ENCODE peak calls at places on chromosomes 7 and 10, in six cellular contexts. One of them, this sample, is unnamed. For H3K4me1, the result is how much of the 10 kb centered on the place peaks cover.

GRCh38 chr10:32054087-32054486 is 2.1 kb downstream of the KIF5B start:
- DNase-seq in CD4-positive, CD25-positive, alpha-beta regulatory T cell: no peak
- DNase-seq in CD8-positive, alpha-beta memory T cell: no peak
- DNase-seq in tibial artery: no peak
- DNase-seq in small intestine: peak
- DNase-seq in fibroblast of lung: peak
- DNase-seq in this sample: no peak

GRCh38 chr10:22605168-22605567 is 109.2 kb downstream of the PIP4K2A start:
- DNase-seq in small intestine: no peak
- DNase-seq in CD8-positive, alpha-beta memory T cell: no peak
- DNase-seq in fibroblast of lung: peak
- DNase-seq in tibial artery: no peak
- DNase-seq in CD4-positive, CD25-positive, alpha-beta regulatory T cell: no peak
- DNase-seq in this sample: no peak

GRCh38 chr10:1939016-1939415 is 201.7 kb upstream of the ADARB2 start:
- DNase-seq in CD8-positive, alpha-beta memory T cell: no peak
- DNase-seq in small intestine: no peak
- DNase-seq in CD4-positive, CD25-positive, alpha-beta regulatory T cell: peak
- DNase-seq in fibroblast of lung: no peak
- DNase-seq in tibial artery: no peak
- DNase-seq in this sample: no peak

GRCh38 chr10:84076047-84076388 is 63.3 kb upstream of the GHITM start:
- DNase-seq in CD8-positive, alpha-beta memory T cell: no peak
- DNase-seq in small intestine: no peak
- DNase-seq in CD4-positive, CD25-positive, alpha-beta regulatory T cell: no peak
- DNase-seq in tibial artery: no peak
- DNase-seq in fibroblast of lung: peak
- DNase-seq in this sample: peak

GRCh38 chr10:125375210-125375609 is 214.8 kb upstream of the CTBP2 start:
- DNase-seq in fibroblast of lung: peak
- DNase-seq in CD4-positive, CD25-positive, alpha-beta regulatory T cell: no peak
- DNase-seq in CD8-positive, alpha-beta memory T cell: no peak
- DNase-seq in small intestine: peak
- DNase-seq in tibial artery: no peak
- DNase-seq in this sample: no peak

GRCh38 chr7:2003931-2004812 is 228.6 kb downstream of the MAD1L1 start:
- DNase-seq in tibial artery: peak
- DNase-seq in small intestine: no peak
- DNase-seq in CD8-positive, alpha-beta memory T cell: no peak
- DNase-seq in fibroblast of lung: no peak
- DNase-seq in CD4-positive, CD25-positive, alpha-beta regulatory T cell: no peak
- DNase-seq in this sample: no peak

GRCh38 chr10:73814896-73815718 is 3.7 kb upstream of the NDST2 start:
- DNase-seq in CD4-positive, CD25-positive, alpha-beta regulatory T cell: no peak
- DNase-seq in CD8-positive, alpha-beta memory T cell: no peak
- DNase-seq in small intestine: peak
- DNase-seq in tibial artery: no peak
- DNase-seq in fibroblast of lung: no peak
- DNase-seq in this sample: no peak

GRCh38 chr7:149050941-149051340 is 22.6 kb upstream of the PDIA4 start:
- DNase-seq in fibroblast of lung: peak
- DNase-seq in CD4-positive, CD25-positive, alpha-beta regulatory T cell: no peak
- DNase-seq in tibial artery: no peak
- DNase-seq in CD8-positive, alpha-beta memory T cell: no peak
- DNase-seq in small intestine: no peak
- DNase-seq in this sample: no peak

GRCh38 chr7:867001-867405 is 9.4 kb upstream of the GET4 start:
- DNase-seq in fibroblast of lung: peak
- DNase-seq in CD8-positive, alpha-beta memory T cell: no peak
- DNase-seq in tibial artery: peak
- DNase-seq in small intestine: no peak
- DNase-seq in CD4-positive, CD25-positive, alpha-beta regulatory T cell: no peak
- DNase-seq in this sample: no peak

GRCh38 chr10:65501259-65501658 is 1424.6 kb upstream of the LRRTM3 start:
- DNase-seq in CD4-positive, CD25-positive, alpha-beta regulatory T cell: peak
- DNase-seq in small intestine: no peak
- DNase-seq in CD8-positive, alpha-beta memory T cell: no peak
- DNase-seq in fibroblast of lung: no peak
- DNase-seq in tibial artery: no peak
- DNase-seq in this sample: no peak

GRCh38 chr10:17785276-17785935 is 23.7 kb upstream of the MRC1 start:
- DNase-seq in tibial artery: peak
- DNase-seq in fibroblast of lung: no peak
- DNase-seq in CD8-positive, alpha-beta memory T cell: no peak
- DNase-seq in CD4-positive, CD25-positive, alpha-beta regulatory T cell: no peak
- DNase-seq in small intestine: no peak
- DNase-seq in this sample: no peak

GRCh38 chr10:31291123-31291522 is 27.9 kb upstream of the ZEB1 start:
- DNase-seq in CD8-positive, alpha-beta memory T cell: no peak
- DNase-seq in fibroblast of lung: no peak
- DNase-seq in small intestine: no peak
- DNase-seq in CD4-positive, CD25-positive, alpha-beta regulatory T cell: no peak
- DNase-seq in tibial artery: no peak
- DNase-seq in this sample: no peak

GRCh38 chr7:141193066-141193465 is 119.2 kb downstream of the TMEM178B start:
- DNase-seq in fibroblast of lung: no peak
- DNase-seq in small intestine: no peak
- DNase-seq in CD8-positive, alpha-beta memory T cell: no peak
- DNase-seq in tibial artery: no peak
- DNase-seq in CD4-positive, CD25-positive, alpha-beta regulatory T cell: no peak
- DNase-seq in this sample: no peak

GRCh38 chr10:71613303-71613777 is 106.2 kb downstream of the C10orf105 start:
- DNase-seq in fibroblast of lung: no peak
- DNase-seq in tibial artery: no peak
- DNase-seq in CD8-positive, alpha-beta memory T cell: no peak
- DNase-seq in CD4-positive, CD25-positive, alpha-beta regulatory T cell: no peak
- DNase-seq in small intestine: peak
- DNase-seq in this sample: peak

GRCh38 chr7:149669121-149669818 is 104.1 kb downstream of the ZNF467 start:
- DNase-seq in small intestine: no peak
- DNase-seq in CD4-positive, CD25-positive, alpha-beta regulatory T cell: no peak
- DNase-seq in CD8-positive, alpha-beta memory T cell: no peak
- DNase-seq in fibroblast of lung: no peak
- DNase-seq in tibial artery: no peak
- DNase-seq in this sample: no peak

GRCh38 chr7:636396-636795 is 90.1 kb upstream of the DNAAF5 start:
- DNase-seq in CD4-positive, CD25-positive, alpha-beta regulatory T cell: peak
- DNase-seq in fibroblast of lung: peak
- DNase-seq in tibial artery: no peak
- DNase-seq in CD8-positive, alpha-beta memory T cell: peak
- DNase-seq in small intestine: no peak
- DNase-seq in this sample: peak

GRCh38 chr10:33042565-33042964 is 84.5 kb upstream of the ITGB1 start:
- DNase-seq in fibroblast of lung: no peak
- DNase-seq in small intestine: no peak
- DNase-seq in tibial artery: no peak
- DNase-seq in CD4-positive, CD25-positive, alpha-beta regulatory T cell: no peak
- DNase-seq in CD8-positive, alpha-beta memory T cell: no peak
- DNase-seq in this sample: no peak

GRCh38 chr7:121872831-121873764 is at the start of gene PTPRZ1:
- DNase-seq in small intestine: peak
- DNase-seq in CD8-positive, alpha-beta memory T cell: no peak
- DNase-seq in CD4-positive, CD25-positive, alpha-beta regulatory T cell: no peak
- DNase-seq in fibroblast of lung: peak
- DNase-seq in tibial artery: no peak
- DNase-seq in this sample: no peak

GRCh38 chr10:85193796-85194195 is 865.4 kb downstream of the CCSER2 start:
- DNase-seq in tibial artery: no peak
- DNase-seq in CD4-positive, CD25-positive, alpha-beta regulatory T cell: no peak
- DNase-seq in small intestine: no peak
- DNase-seq in CD8-positive, alpha-beta memory T cell: no peak
- DNase-seq in fibroblast of lung: no peak
- DNase-seq in this sample: no peak

GRCh38 chr10:101559596-101560292 is 28.3 kb downstream of the POLL start:
- DNase-seq in CD8-positive, alpha-beta memory T cell: no peak
- DNase-seq in small intestine: no peak
- DNase-seq in tibial artery: peak
- DNase-seq in fibroblast of lung: no peak
- DNase-seq in CD4-positive, CD25-positive, alpha-beta regulatory T cell: no peak
- DNase-seq in this sample: no peak

GRCh38 chr7:137298464-137298794 is 45.1 kb downstream of the PTN start:
- DNase-seq in fibroblast of lung: no peak
- DNase-seq in small intestine: no peak
- DNase-seq in CD4-positive, CD25-positive, alpha-beta regulatory T cell: no peak
- DNase-seq in CD8-positive, alpha-beta memory T cell: no peak
- DNase-seq in tibial artery: no peak
- DNase-seq in this sample: no peak

GRCh38 chr10:5565671-5566581 is 41.2 kb downstream of the CALML3 start:
- DNase-seq in fibroblast of lung: peak
- DNase-seq in small intestine: no peak
- DNase-seq in CD8-positive, alpha-beta memory T cell: no peak
- DNase-seq in tibial artery: no peak
- DNase-seq in CD4-positive, CD25-positive, alpha-beta regulatory T cell: no peak
- DNase-seq in this sample: peak

GRCh38 chr7:141012696-141013344 is 1.9 kb downstream of the MRPS33 start:
- DNase-seq in fibroblast of lung: peak
- DNase-seq in CD8-positive, alpha-beta memory T cell: no peak
- DNase-seq in CD4-positive, CD25-positive, alpha-beta regulatory T cell: no peak
- DNase-seq in small intestine: no peak
- DNase-seq in tibial artery: no peak
- DNase-seq in this sample: no peak

GRCh38 chr10:79022565-79023488 is 45.9 kb upstream of the ZMIZ1 start:
- DNase-seq in CD8-positive, alpha-beta memory T cell: no peak
- DNase-seq in tibial artery: no peak
- DNase-seq in small intestine: peak
- DNase-seq in CD4-positive, CD25-positive, alpha-beta regulatory T cell: peak
- DNase-seq in fibroblast of lung: peak
- DNase-seq in this sample: peak

GRCh38 chr10:95289003-95289920 is 1.5 kb downstream of the PDLIM1 start:
- DNase-seq in tibial artery: no peak
- DNase-seq in CD8-positive, alpha-beta memory T cell: no peak
- DNase-seq in CD4-positive, CD25-positive, alpha-beta regulatory T cell: no peak
- DNase-seq in small intestine: peak
- DNase-seq in fibroblast of lung: no peak
- DNase-seq in this sample: no peak
- H3K4me1 ChIP-seq in tibial artery: under half
- H3K4me1 ChIP-seq in CD8-positive, alpha-beta memory T cell: under half
- H3K4me1 ChIP-seq in CD4-positive, CD25-positive, alpha-beta regulatory T cell: under half
- H3K4me1 ChIP-seq in small intestine: under half
- H3K4me1 ChIP-seq in fibroblast of lung: under half
- H3K4me1 ChIP-seq in this sample: under half

DNA sequence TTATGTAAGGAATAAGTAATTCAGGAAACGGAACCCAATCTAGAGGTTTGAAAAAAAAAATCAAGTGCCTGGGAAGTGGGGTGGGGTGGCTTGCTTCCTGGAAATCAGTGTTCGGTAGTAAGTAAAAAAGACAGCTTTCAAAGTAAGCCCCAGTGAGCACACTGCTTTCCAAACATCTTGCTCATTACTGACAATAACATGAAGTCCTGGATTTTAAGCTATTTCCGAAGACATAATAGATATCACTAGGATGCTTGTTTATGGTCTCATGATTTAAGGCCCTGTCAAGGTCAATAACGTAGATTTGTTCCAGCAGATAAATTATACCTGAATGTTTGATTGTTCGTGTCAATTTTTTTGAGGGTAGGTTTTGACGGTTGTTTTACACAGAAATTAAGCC is 1.3 kb downstream of the STAMBPL1 start:
- DNase-seq in fibroblast of lung: no peak
- DNase-seq in CD4-positive, CD25-positive, alpha-beta regulatory T cell: no peak
- DNase-seq in tibial artery: no peak
- DNase-seq in small intestine: no peak
- DNase-seq in CD8-positive, alpha-beta memory T cell: no peak
- DNase-seq in this sample: no peak
- H3K4me1 ChIP-seq in fibroblast of lung: under half
- H3K4me1 ChIP-seq in CD4-positive, CD25-positive, alpha-beta regulatory T cell: half or more
- H3K4me1 ChIP-seq in tibial artery: under half
- H3K4me1 ChIP-seq in small intestine: under half
- H3K4me1 ChIP-seq in CD8-positive, alpha-beta memory T cell: half or more
- H3K4me1 ChIP-seq in this sample: under half

GRCh38 chr10:20492447-20492846 is 404.7 kb downstream of the NEBL start:
- DNase-seq in CD4-positive, CD25-positive, alpha-beta regulatory T cell: no peak
- DNase-seq in tibial artery: no peak
- DNase-seq in small intestine: no peak
- DNase-seq in fibroblast of lung: no peak
- DNase-seq in CD8-positive, alpha-beta memory T cell: no peak
- DNase-seq in this sample: no peak
- H3K4me1 ChIP-seq in CD4-positive, CD25-positive, alpha-beta regulatory T cell: under half
- H3K4me1 ChIP-seq in tibial artery: under half
- H3K4me1 ChIP-seq in small intestine: under half
- H3K4me1 ChIP-seq in fibroblast of lung: under half
- H3K4me1 ChIP-seq in CD8-positive, alpha-beta memory T cell: under half
- H3K4me1 ChIP-seq in this sample: under half

DNA sequence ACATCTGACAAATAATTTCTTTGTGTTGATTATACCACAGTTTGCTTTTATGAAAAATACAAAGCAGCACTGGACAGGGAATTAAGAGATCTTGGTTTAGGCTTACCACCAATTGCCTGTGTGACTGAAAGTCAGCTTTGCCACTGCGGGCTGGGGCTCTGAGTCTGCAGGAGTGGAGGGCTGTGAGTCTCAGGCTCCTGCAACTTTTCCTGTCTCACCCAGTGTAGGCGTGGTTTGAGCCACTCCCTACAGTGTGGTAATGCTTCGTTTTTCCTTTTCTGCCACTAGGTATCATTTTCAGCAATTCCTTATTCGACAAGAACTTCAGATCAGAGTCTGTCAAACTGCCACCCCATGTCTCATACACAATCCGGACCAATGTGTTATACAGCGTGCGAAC is 180.6 kb downstream of the ABCA13 start:
- DNase-seq in CD8-positive, alpha-beta memory T cell: no peak
- DNase-seq in CD4-positive, CD25-positive, alpha-beta regulatory T cell: no peak
- DNase-seq in fibroblast of lung: no peak
- DNase-seq in tibial artery: no peak
- DNase-seq in small intestine: no peak
- DNase-seq in this sample: no peak
- H3K4me1 ChIP-seq in CD8-positive, alpha-beta memory T cell: under half
- H3K4me1 ChIP-seq in CD4-positive, CD25-positive, alpha-beta regulatory T cell: under half
- H3K4me1 ChIP-seq in fibroblast of lung: under half
- H3K4me1 ChIP-seq in tibial artery: under half
- H3K4me1 ChIP-seq in small intestine: under half
- H3K4me1 ChIP-seq in this sample: under half

GRCh38 chr7:84022686-84023308 is 171.8 kb downstream of the SEMA3A start:
- DNase-seq in CD8-positive, alpha-beta memory T cell: no peak
- DNase-seq in tibial artery: no peak
- DNase-seq in fibroblast of lung: peak
- DNase-seq in CD4-positive, CD25-positive, alpha-beta regulatory T cell: no peak
- DNase-seq in small intestine: peak
- DNase-seq in this sample: no peak
- H3K4me1 ChIP-seq in CD8-positive, alpha-beta memory T cell: under half
- H3K4me1 ChIP-seq in tibial artery: under half
- H3K4me1 ChIP-seq in fibroblast of lung: under half
- H3K4me1 ChIP-seq in CD4-positive, CD25-positive, alpha-beta regulatory T cell: under half
- H3K4me1 ChIP-seq in small intestine: under half
- H3K4me1 ChIP-seq in this sample: under half

DNA sequence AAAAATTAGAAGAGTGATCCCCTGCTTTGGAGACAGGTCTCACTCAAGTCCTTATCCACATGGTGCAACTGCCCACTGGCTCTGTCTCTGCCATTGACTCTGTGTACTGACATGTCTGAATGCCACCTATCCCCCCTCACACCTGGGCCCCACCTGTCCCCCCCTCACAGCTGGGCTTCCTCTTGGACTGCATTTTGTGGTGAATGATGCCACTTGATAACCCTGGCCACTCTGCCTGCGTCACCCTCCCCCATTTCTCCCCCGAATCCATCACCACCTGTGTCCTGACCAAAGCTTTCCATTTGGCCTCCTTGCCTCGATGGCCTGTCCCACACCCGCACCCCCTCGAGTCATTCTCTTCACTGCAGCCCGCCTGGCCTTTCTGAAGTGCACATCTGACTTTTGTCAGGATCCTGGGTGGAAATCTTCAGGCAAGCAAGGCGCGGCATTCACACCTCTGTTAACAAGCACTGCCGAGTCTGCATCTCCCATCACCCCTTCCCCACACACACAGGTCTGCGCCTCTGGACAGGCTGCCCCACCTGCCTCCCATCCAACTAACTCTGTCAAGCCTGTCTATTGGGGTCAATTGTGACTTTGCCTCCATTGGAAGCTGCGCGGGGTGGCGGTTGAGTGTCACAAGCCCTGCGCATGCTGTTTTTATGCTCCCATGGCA is 175.3 kb upstream of the KLF14 start:
- DNase-seq in fibroblast of lung: no peak
- DNase-seq in tibial artery: no peak
- DNase-seq in CD8-positive, alpha-beta memory T cell: no peak
- DNase-seq in small intestine: no peak
- DNase-seq in CD4-positive, CD25-positive, alpha-beta regulatory T cell: no peak
- DNase-seq in this sample: no peak
- H3K4me1 ChIP-seq in fibroblast of lung: under half
- H3K4me1 ChIP-seq in tibial artery: half or more
- H3K4me1 ChIP-seq in CD8-positive, alpha-beta memory T cell: half or more
- H3K4me1 ChIP-seq in small intestine: under half
- H3K4me1 ChIP-seq in CD4-positive, CD25-positive, alpha-beta regulatory T cell: half or more
- H3K4me1 ChIP-seq in this sample: under half